ENCODE peak calls at places on chromosomes 5 and 9, in ten cellular contexts. Y, P, T, V, X, G, Z, H, U and E are unnamed samples.

GRCh38 chr5:106412606-106413005 is 1258.1 kb downstream of the EFNA5 start:
- DNase-seq in X (no peak), V (no peak), U (no peak), H (no peak), Z (no peak), P (no peak), Y (no peak), T (no peak), G (no peak), E (no peak)

GRCh38 chr5:64789457-64789856 is 20.7 kb downstream of the CWC27 start:
- DNase-seq in U (no peak), X (no peak), G (no peak), P (no peak), H (no peak), T (no peak), V (no peak), Y (no peak), Z (no peak), E (no peak)

GRCh38 chr5:170576602-170577584 is 73.1 kb downstream of the KCNIP1 start:
- DNase-seq in Z (peak), P (no peak), V (no peak), U (no peak), G (no peak), T (no peak), Y (no peak), X (no peak), H (no peak), E (no peak)

GRCh38 chr5:79436821-79437220 is 77.1 kb downstream of the HOMER1 start:
- DNase-seq in V (no peak), U (no peak), P (no peak), T (no peak), Z (no peak), H (no peak), G (no peak), X (no peak), Y (no peak), E (no peak)

GRCh38 chr9:115461284-115461683 is 343.3 kb upstream of the TNC start:
- DNase-seq in V (no peak), X (no peak), U (no peak), Y (no peak), H (no peak), P (no peak), Z (no peak), G (no peak), T (no peak), E (no peak)

GRCh38 chr5:141039517-141039916 is 11.7 kb upstream of the PCDHB1 start:
- DNase-seq in G (no peak), X (no peak), Y (no peak), V (no peak), U (no peak), Z (no peak), H (no peak), P (no peak), T (no peak), E (peak)

GRCh38 chr5:133407277-133407632 is 205.1 kb downstream of the FSTL4 start:
- DNase-seq in U (no peak), Y (no peak), H (no peak), G (no peak), X (no peak), P (no peak), T (no peak), V (no peak), Z (no peak), E (no peak)

GRCh38 chr5:152638996-152639552 is 234.0 kb upstream of the NMUR2 start:
- DNase-seq in P (no peak), X (no peak), Y (no peak), V (no peak), T (no peak), Z (no peak), H (no peak), G (no peak), U (no peak), E (no peak)

GRCh38 chr9:31799953-31800609 is 584.4 kb upstream of the ACO1 start:
- DNase-seq in U (no peak), H (no peak), Y (no peak), G (no peak), X (no peak), Z (peak), T (peak), V (no peak), P (no peak), E (peak)

GRCh38 chr5:154543380-154543779 is 65.4 kb upstream of the HAND1 start:
- DNase-seq in X (no peak), P (no peak), G (no peak), H (no peak), V (no peak), U (no peak), T (no peak), Z (peak), Y (no peak), E (no peak)

GRCh38 chr5:122896598-122897282 is 51.3 kb downstream of the SNX24 start:
- DNase-seq in G (no peak), T (no peak), Y (no peak), P (no peak), Z (no peak), X (no peak), H (no peak), U (no peak), V (no peak), E (no peak)

GRCh38 chr9:35859310-35859994 is 10.7 kb downstream of the OR13J1 start:
- DNase-seq in H (no peak), X (peak), Z (peak), V (no peak), G (peak), T (no peak), P (no peak), Y (no peak), U (no peak), E (no peak)

GRCh38 chr5:162323471-162323870 is 255.9 kb downstream of the GABRG2 start:
- DNase-seq in X (no peak), G (no peak), H (no peak), U (no peak), Z (no peak), P (no peak), Y (no peak), T (no peak), V (no peak), E (peak)

GRCh38 chr5:82399111-82399510 is 121.0 kb upstream of the RPS23 start:
- DNase-seq in H (no peak), T (no peak), G (no peak), X (no peak), Y (no peak), P (no peak), Z (no peak), V (no peak), U (no peak), E (no peak)

GRCh38 chr5:74179183-74179582 is 461.3 kb downstream of the ENC1 start:
- DNase-seq in U (no peak), V (no peak), Z (peak), G (no peak), Y (no peak), X (no peak), P (no peak), H (no peak), T (no peak), E (no peak)

GRCh38 chr9:132164604-132165362 is 2.9 kb downstream of the NTNG2 start:
- DNase-seq in U (no peak), V (no peak), X (no peak), H (peak), G (no peak), Z (no peak), T (no peak), P (no peak), Y (no peak), E (no peak)

GRCh38 chr5:136032564-136032963 is 3.8 kb downstream of the TGFBI start:
- DNase-seq in U (no peak), Z (peak), X (no peak), V (no peak), H (peak), T (no peak), Y (peak), P (no peak), G (no peak), E (no peak)

GRCh38 chr5:146883496-146883895 is 4.9 kb upstream of the PPP2R2B start:
- DNase-seq in Y (no peak), H (no peak), X (no peak), G (no peak), T (no peak), U (no peak), Z (no peak), P (no peak), V (no peak), E (no peak)

GRCh38 chr9:13324988-13325387 is 45.5 kb upstream of the MPDZ start:
- DNase-seq in Z (no peak), V (no peak), U (no peak), X (no peak), G (no peak), T (no peak), P (no peak), H (no peak), Y (no peak), E (no peak)

GRCh38 chr5:168749391-168750100 is 170.4 kb upstream of the PANK3 start:
- DNase-seq in G (no peak), X (peak), P (no peak), T (no peak), Y (no peak), Z (no peak), V (no peak), H (peak), U (no peak), E (no peak)

GRCh38 chr9:33785914-33786313 is 9.4 kb upstream of the PRSS3 start:
- DNase-seq in U (no peak), X (no peak), H (no peak), Z (peak), P (no peak), T (no peak), Y (no peak), G (no peak), V (no peak), E (no peak)

GRCh38 chr9:121376214-121376830 is 6.3 kb upstream of the STOM start:
- DNase-seq in Y (no peak), V (no peak), U (no peak), P (no peak), X (no peak), Z (peak), G (no peak), T (no peak), H (no peak), E (no peak)

GRCh38 chr5:159017787-159018186 is 81.9 kb downstream of the EBF1 start:
- DNase-seq in G (no peak), Z (peak), X (no peak), H (peak), V (no peak), Y (peak), U (peak), P (no peak), T (no peak), E (peak)

GRCh38 chr9:114110180-114110579 is 11.1 kb upstream of the KIF12 start:
- DNase-seq in P (no peak), X (no peak), G (no peak), T (no peak), H (no peak), Y (no peak), Z (peak), U (no peak), V (peak), E (no peak)

GRCh38 chr5:37005946-37006540 is 129.5 kb downstream of the NIPBL start:
- DNase-seq in U (no peak), T (peak), X (no peak), P (no peak), Z (peak), H (no peak), G (no peak), Y (no peak), V (no peak), E (no peak)

GRCh38 chr5:176817864-176818377 is 7.6 kb downstream of the UNC5A start:
- DNase-seq in H (no peak), G (peak), P (no peak), T (no peak), V (no peak), Y (no peak), Z (no peak), U (peak), X (no peak), E (peak)